ENCODE peak calls at places on chromosome 3, in ten cellular contexts. One of them, this sample, is unnamed.

GRCh38 chr3:48695113-48695753 is 9.5 kb upstream of the NCKIPSD start:
- DNase-seq in BJ: no peak
- DNase-seq in astrocyte: peak
- DNase-seq in GM12878: no peak
- DNase-seq in H9: peak
- DNase-seq in K562: no peak
- DNase-seq in transverse colon: peak
- DNase-seq in fibroblast of lung: peak
- DNase-seq in AG10803: peak
- DNase-seq in CD4-positive, alpha-beta T cell: no peak
- DNase-seq in this sample: no peak

GRCh38 chr3:193040836-193041672 is 123.4 kb upstream of the MB21D2 start:
- DNase-seq in fibroblast of lung: peak
- DNase-seq in GM12878: peak
- DNase-seq in H9: no peak
- DNase-seq in AG10803: peak
- DNase-seq in BJ: no peak
- DNase-seq in CD4-positive, alpha-beta T cell: no peak
- DNase-seq in astrocyte: peak
- DNase-seq in K562: peak
- DNase-seq in transverse colon: no peak
- DNase-seq in this sample: peak

GRCh38 chr3:130480736-130481135 is 36.2 kb upstream of the COL6A6 start:
- DNase-seq in GM12878: no peak
- DNase-seq in AG10803: peak
- DNase-seq in transverse colon: no peak
- DNase-seq in BJ: no peak
- DNase-seq in fibroblast of lung: peak
- DNase-seq in astrocyte: peak
- DNase-seq in H9: peak
- DNase-seq in K562: peak
- DNase-seq in CD4-positive, alpha-beta T cell: no peak
- DNase-seq in this sample: peak

GRCh38 chr3:3316523-3316922 is 137.0 kb upstream of the CRBN start:
- DNase-seq in astrocyte: no peak
- DNase-seq in CD4-positive, alpha-beta T cell: no peak
- DNase-seq in fibroblast of lung: no peak
- DNase-seq in GM12878: no peak
- DNase-seq in transverse colon: no peak
- DNase-seq in H9: no peak
- DNase-seq in BJ: no peak
- DNase-seq in K562: no peak
- DNase-seq in AG10803: no peak
- DNase-seq in this sample: no peak

GRCh38 chr3:147672436-147672835 is 263.3 kb downstream of the ZIC1 start:
- DNase-seq in AG10803: no peak
- DNase-seq in GM12878: no peak
- DNase-seq in K562: no peak
- DNase-seq in H9: no peak
- DNase-seq in transverse colon: no peak
- DNase-seq in CD4-positive, alpha-beta T cell: no peak
- DNase-seq in fibroblast of lung: no peak
- DNase-seq in astrocyte: no peak
- DNase-seq in BJ: no peak
- DNase-seq in this sample: no peak

GRCh38 chr3:25381083-25381482 is 47.0 kb upstream of the RARB start:
- DNase-seq in BJ: no peak
- DNase-seq in CD4-positive, alpha-beta T cell: no peak
- DNase-seq in GM12878: no peak
- DNase-seq in H9: no peak
- DNase-seq in fibroblast of lung: no peak
- DNase-seq in astrocyte: no peak
- DNase-seq in AG10803: no peak
- DNase-seq in transverse colon: no peak
- DNase-seq in K562: no peak
- DNase-seq in this sample: no peak

GRCh38 chr3:10970306-10970979 is 22.1 kb upstream of the SLC6A1 start:
- DNase-seq in K562: no peak
- DNase-seq in astrocyte: no peak
- DNase-seq in H9: no peak
- DNase-seq in BJ: no peak
- DNase-seq in CD4-positive, alpha-beta T cell: no peak
- DNase-seq in fibroblast of lung: no peak
- DNase-seq in transverse colon: no peak
- DNase-seq in GM12878: no peak
- DNase-seq in AG10803: no peak
- DNase-seq in this sample: no peak

GRCh38 chr3:66138336-66139234 is 82.2 kb upstream of the SLC25A26 start:
- DNase-seq in transverse colon: peak
- DNase-seq in fibroblast of lung: peak
- DNase-seq in K562: peak
- DNase-seq in AG10803: peak
- DNase-seq in H9: peak
- DNase-seq in astrocyte: peak
- DNase-seq in BJ: no peak
- DNase-seq in CD4-positive, alpha-beta T cell: no peak
- DNase-seq in GM12878: no peak
- DNase-seq in this sample: no peak

GRCh38 chr3:121995190-121996137 is 26.6 kb downstream of the ILDR1 start:
- DNase-seq in AG10803: peak
- DNase-seq in GM12878: peak
- DNase-seq in fibroblast of lung: peak
- DNase-seq in H9: peak
- DNase-seq in astrocyte: peak
- DNase-seq in transverse colon: peak
- DNase-seq in K562: peak
- DNase-seq in BJ: peak
- DNase-seq in CD4-positive, alpha-beta T cell: no peak
- DNase-seq in this sample: peak

GRCh38 chr3:105686324-105686897 is 182.4 kb downstream of the CBLB start:
- DNase-seq in GM12878: no peak
- DNase-seq in K562: peak
- DNase-seq in AG10803: peak
- DNase-seq in astrocyte: no peak
- DNase-seq in transverse colon: no peak
- DNase-seq in H9: no peak
- DNase-seq in BJ: no peak
- DNase-seq in CD4-positive, alpha-beta T cell: no peak
- DNase-seq in fibroblast of lung: peak
- DNase-seq in this sample: peak

GRCh38 chr3:50230106-50230832 is 5.7 kb upstream of the GNAI2 start:
- DNase-seq in transverse colon: no peak
- DNase-seq in AG10803: no peak
- DNase-seq in BJ: no peak
- DNase-seq in CD4-positive, alpha-beta T cell: no peak
- DNase-seq in astrocyte: no peak
- DNase-seq in H9: no peak
- DNase-seq in fibroblast of lung: no peak
- DNase-seq in K562: no peak
- DNase-seq in GM12878: no peak
- DNase-seq in this sample: no peak

GRCh38 chr3:149657796-149658443 is at the start of gene WWTR1:
- DNase-seq in AG10803: peak
- DNase-seq in astrocyte: peak
- DNase-seq in transverse colon: peak
- DNase-seq in BJ: peak
- DNase-seq in GM12878: peak
- DNase-seq in K562: no peak
- DNase-seq in CD4-positive, alpha-beta T cell: no peak
- DNase-seq in H9: peak
- DNase-seq in fibroblast of lung: peak
- DNase-seq in this sample: peak

GRCh38 chr3:9862391-9863235 is 17.4 kb downstream of the CIDEC start:
- DNase-seq in CD4-positive, alpha-beta T cell: no peak
- DNase-seq in transverse colon: peak
- DNase-seq in AG10803: peak
- DNase-seq in GM12878: no peak
- DNase-seq in BJ: no peak
- DNase-seq in astrocyte: no peak
- DNase-seq in H9: peak
- DNase-seq in fibroblast of lung: peak
- DNase-seq in K562: peak
- DNase-seq in this sample: no peak

GRCh38 chr3:149152420-149152819 is 23.0 kb downstream of the HPS3 start:
- DNase-seq in AG10803: peak
- DNase-seq in K562: no peak
- DNase-seq in BJ: no peak
- DNase-seq in fibroblast of lung: peak
- DNase-seq in astrocyte: peak
- DNase-seq in H9: no peak
- DNase-seq in CD4-positive, alpha-beta T cell: no peak
- DNase-seq in transverse colon: no peak
- DNase-seq in GM12878: peak
- DNase-seq in this sample: no peak

GRCh38 chr3:101195951-101196713 is 124.2 kb downstream of the IMPG2 start:
- DNase-seq in astrocyte: peak
- DNase-seq in BJ: no peak
- DNase-seq in H9: no peak
- DNase-seq in K562: peak
- DNase-seq in CD4-positive, alpha-beta T cell: no peak
- DNase-seq in fibroblast of lung: peak
- DNase-seq in GM12878: no peak
- DNase-seq in transverse colon: no peak
- DNase-seq in AG10803: peak
- DNase-seq in this sample: no peak

GRCh38 chr3:62607287-62608029 is 234.1 kb upstream of the FEZF2 start:
- DNase-seq in H9: no peak
- DNase-seq in AG10803: peak
- DNase-seq in CD4-positive, alpha-beta T cell: no peak
- DNase-seq in GM12878: no peak
- DNase-seq in transverse colon: no peak
- DNase-seq in K562: no peak
- DNase-seq in astrocyte: peak
- DNase-seq in fibroblast of lung: peak
- DNase-seq in BJ: peak
- DNase-seq in this sample: no peak

DNA sequence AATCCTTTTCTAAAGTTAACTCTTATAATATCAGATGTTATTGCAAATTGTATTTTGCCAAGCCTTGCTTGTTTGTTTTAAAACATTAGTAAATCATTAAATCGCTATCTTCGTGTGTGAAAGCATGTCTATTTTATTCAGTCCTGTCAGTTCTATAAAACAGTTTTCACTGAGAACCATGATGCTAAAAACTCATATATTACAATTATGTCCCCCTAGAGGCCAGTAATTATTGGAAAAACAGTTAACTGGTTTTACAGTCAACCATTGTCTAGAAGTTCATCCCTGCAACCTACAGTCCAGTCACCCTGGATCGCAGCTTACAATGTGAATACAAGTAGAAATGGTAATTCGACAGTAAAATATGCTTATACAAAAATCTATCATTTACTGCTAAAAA is 311.5 kb upstream of the ROBO2 start:
- DNase-seq in BJ: no peak
- DNase-seq in AG10803: no peak
- DNase-seq in GM12878: no peak
- DNase-seq in astrocyte: no peak
- DNase-seq in fibroblast of lung: no peak
- DNase-seq in CD4-positive, alpha-beta T cell: no peak
- DNase-seq in transverse colon: no peak
- DNase-seq in K562: no peak
- DNase-seq in H9: no peak
- DNase-seq in this sample: no peak
- TF ChIP-seq CTCF in BJ: no peak
- TF ChIP-seq CTCF in AG10803: no peak
- TF ChIP-seq CTCF in GM12878: no peak
- TF ChIP-seq CTCF in astrocyte: no peak
- TF ChIP-seq CTCF in fibroblast of lung: peak
- TF ChIP-seq CTCF in CD4-positive, alpha-beta T cell: no peak
- TF ChIP-seq CTCF in transverse colon: no peak
- TF ChIP-seq CTCF in K562: no peak
- TF ChIP-seq CTCF in H9: no peak
- TF ChIP-seq CTCF in this sample: no peak

DNA sequence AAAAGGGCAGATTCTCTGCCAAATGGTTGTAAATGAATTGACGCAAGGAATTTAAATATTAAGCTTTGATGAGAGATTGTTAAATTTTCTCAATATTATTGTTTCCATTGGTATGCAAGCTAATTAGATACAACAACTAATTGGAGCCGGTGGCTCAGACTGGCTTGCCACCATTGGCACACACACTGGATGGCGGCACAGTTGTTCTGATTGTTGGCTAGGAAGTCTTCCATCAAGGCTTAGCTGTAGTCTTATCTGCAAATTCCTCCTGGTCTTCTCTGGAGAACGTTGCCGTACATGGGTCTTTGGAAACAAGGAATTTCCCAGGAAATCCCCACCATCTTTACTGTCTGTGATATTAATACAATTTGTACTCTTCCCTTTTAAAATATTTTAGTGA is 126.3 kb downstream of the UBE2E2 start:
- DNase-seq in H9: no peak
- DNase-seq in astrocyte: no peak
- DNase-seq in BJ: no peak
- DNase-seq in K562: no peak
- DNase-seq in transverse colon: no peak
- DNase-seq in CD4-positive, alpha-beta T cell: no peak
- DNase-seq in GM12878: no peak
- DNase-seq in AG10803: no peak
- DNase-seq in fibroblast of lung: no peak
- DNase-seq in this sample: no peak
- TF ChIP-seq CTCF in H9: no peak
- TF ChIP-seq CTCF in astrocyte: no peak
- TF ChIP-seq CTCF in BJ: no peak
- TF ChIP-seq CTCF in K562: no peak
- TF ChIP-seq CTCF in transverse colon: no peak
- TF ChIP-seq CTCF in CD4-positive, alpha-beta T cell: no peak
- TF ChIP-seq CTCF in GM12878: no peak
- TF ChIP-seq CTCF in AG10803: no peak
- TF ChIP-seq CTCF in fibroblast of lung: no peak
- TF ChIP-seq CTCF in this sample: no peak

GRCh38 chr3:4986611-4987373 is 7.6 kb downstream of the BHLHE40 start:
- DNase-seq in CD4-positive, alpha-beta T cell: peak
- DNase-seq in K562: peak
- DNase-seq in AG10803: peak
- DNase-seq in fibroblast of lung: peak
- DNase-seq in astrocyte: peak
- DNase-seq in transverse colon: peak
- DNase-seq in BJ: peak
- DNase-seq in H9: peak
- DNase-seq in GM12878: no peak
- DNase-seq in this sample: peak
- TF ChIP-seq CTCF in CD4-positive, alpha-beta T cell: no peak
- TF ChIP-seq CTCF in K562: peak
- TF ChIP-seq CTCF in AG10803: peak
- TF ChIP-seq CTCF in fibroblast of lung: no peak
- TF ChIP-seq CTCF in astrocyte: no peak
- TF ChIP-seq CTCF in transverse colon: no peak
- TF ChIP-seq CTCF in BJ: no peak
- TF ChIP-seq CTCF in H9: no peak
- TF ChIP-seq CTCF in GM12878: no peak
- TF ChIP-seq CTCF in this sample: peak

GRCh38 chr3:161503271-161503670 is 6.7 kb downstream of the OTOL1 start:
- DNase-seq in K562: no peak
- DNase-seq in astrocyte: no peak
- DNase-seq in CD4-positive, alpha-beta T cell: no peak
- DNase-seq in transverse colon: no peak
- DNase-seq in H9: no peak
- DNase-seq in fibroblast of lung: no peak
- DNase-seq in GM12878: no peak
- DNase-seq in AG10803: no peak
- DNase-seq in BJ: no peak
- DNase-seq in this sample: no peak

GRCh38 chr3:161510510-161511260 is 14.1 kb downstream of the OTOL1 start:
- DNase-seq in H9: no peak
- DNase-seq in GM12878: no peak
- DNase-seq in CD4-positive, alpha-beta T cell: no peak
- DNase-seq in K562: no peak
- DNase-seq in fibroblast of lung: no peak
- DNase-seq in astrocyte: no peak
- DNase-seq in AG10803: no peak
- DNase-seq in transverse colon: no peak
- DNase-seq in BJ: no peak
- DNase-seq in this sample: no peak

GRCh38 chr3:161508852-161509477 is 12.4 kb downstream of the OTOL1 start:
- DNase-seq in GM12878: no peak
- DNase-seq in AG10803: no peak
- DNase-seq in transverse colon: no peak
- DNase-seq in BJ: no peak
- DNase-seq in astrocyte: no peak
- DNase-seq in H9: no peak
- DNase-seq in K562: no peak
- DNase-seq in CD4-positive, alpha-beta T cell: no peak
- DNase-seq in fibroblast of lung: no peak
- DNase-seq in this sample: no peak
- TF ChIP-seq CTCF in GM12878: peak
- TF ChIP-seq CTCF in AG10803: peak
- TF ChIP-seq CTCF in transverse colon: no peak
- TF ChIP-seq CTCF in BJ: peak
- TF ChIP-seq CTCF in astrocyte: peak
- TF ChIP-seq CTCF in H9: peak
- TF ChIP-seq CTCF in K562: no peak
- TF ChIP-seq CTCF in CD4-positive, alpha-beta T cell: no peak
- TF ChIP-seq CTCF in fibroblast of lung: peak
- TF ChIP-seq CTCF in this sample: peak